ENCODE peak calls at places on chromosomes 16 and 17, in five cellular contexts. D, O, T, J and R are unnamed samples.

GRCh38 chr16:17238285-17239028 is 232.3 kb downstream of the XYLT1 start:
- DNase-seq in T (no peak), J (no peak), D (peak), O (no peak), R (peak)

GRCh38 chr16:89324056-89325010 is 106.8 kb downstream of the ZNF778 start:
- DNase-seq in J (no peak), D (peak), T (peak), O (no peak), R (peak)

GRCh38 chr17:16439303-16439791 is 24.0 kb downstream of the TRPV2 start:
- DNase-seq in T (no peak), D (peak), J (no peak), O (no peak), R (no peak)

GRCh38 chr16:31467151-31467550 is 4.8 kb upstream of the TGFB1I1 start:
- DNase-seq in T (no peak), D (peak), J (no peak), O (no peak), R (peak)

GRCh38 chr16:86294535-86294934 is 215.8 kb upstream of the FOXF1 start:
- DNase-seq in T (no peak), J (no peak), D (no peak), O (no peak), R (no peak)

GRCh38 chr16:80924372-80924978 is 82.2 kb downstream of the CMC2 start:
- DNase-seq in T (peak), O (no peak), J (peak), D (peak), R (peak)

GRCh38 chr17:58316260-58316960 is 12.2 kb downstream of the TSPOAP1 start:
- DNase-seq in J (peak), O (no peak), T (no peak), D (no peak), R (no peak)

GRCh38 chr17:78933959-78934568 is 8.9 kb upstream of the TIMP2 start:
- DNase-seq in D (peak), J (peak), O (peak), T (peak), R (peak)

GRCh38 chr17:65588194-65588808 is 26.9 kb upstream of the AXIN2 start:
- DNase-seq in D (no peak), O (no peak), J (no peak), T (no peak), R (no peak)

GRCh38 chr16:4372315-4372577 is 598 bp downstream of the VASN start:
- DNase-seq in O (no peak), J (no peak), D (no peak), T (no peak), R (no peak)

GRCh38 chr17:68161644-68162428 is 86.0 kb upstream of the AMZ2 start:
- DNase-seq in D (no peak), O (no peak), J (no peak), T (no peak), R (no peak)

GRCh38 chr17:69406906-69407305 is 7.6 kb upstream of the MAP2K6 start:
- DNase-seq in T (peak), O (no peak), D (peak), J (no peak), R (peak)

GRCh38 chr17:50200447-50201225 is 795 bp downstream of the COL1A1 start:
- DNase-seq in D (peak), J (peak), T (peak), O (no peak), R (peak)

GRCh38 chr16:1101133-1101532 is 5.1 kb upstream of the C1QTNF8 start:
- DNase-seq in J (peak), D (no peak), O (no peak), T (no peak), R (no peak)

GRCh38 chr17:15516150-15516549 is 47.1 kb downstream of the TVP23C start:
- DNase-seq in O (no peak), J (no peak), T (peak), D (peak), R (peak)

GRCh38 chr16:89395150-89396142 is 94.9 kb downstream of the ANKRD11 start:
- DNase-seq in D (peak), O (peak), T (peak), J (peak), R (peak)

GRCh38 chr16:57007050-57007449 is 17.7 kb downstream of the NLRC5 start:
- DNase-seq in T (no peak), D (no peak), J (no peak), O (no peak), R (no peak)

GRCh38 chr17:40071720-40072480 is 9.1 kb downstream of the THRA start:
- DNase-seq in T (no peak), D (peak), J (peak), O (no peak), R (no peak)

GRCh38 chr17:33520404-33521032 is 227.4 kb upstream of the ASIC2 start:
- DNase-seq in O (no peak), J (peak), D (peak), T (peak), R (peak)

GRCh38 chr17:45310380-45311324 is 6.2 kb downstream of the MAP3K14 start:
- DNase-seq in T (no peak), D (no peak), O (no peak), J (no peak), R (no peak)

GRCh38 chr17:79082311-79083190 is 7.9 kb downstream of the ENGASE start:
- DNase-seq in J (peak), T (peak), O (no peak), D (peak), R (peak)

GRCh38 chr16:57798953-57799618 is 3.2 kb downstream of the KIFC3 start:
- DNase-seq in D (no peak), T (no peak), J (no peak), O (no peak), R (no peak)

GRCh38 chr16:12539185-12539929 is 264.3 kb downstream of the CPPED1 start:
- DNase-seq in O (peak), D (peak), J (no peak), T (peak), R (peak)

GRCh38 chr16:1428511-1428910 is 2.4 kb upstream of the PERCC1 start:
- DNase-seq in O (no peak), J (peak), T (no peak), D (no peak), R (peak)

GRCh38 chr17:37489197-37490001 is at the start of gene DUSP14:
- DNase-seq in D (peak), T (peak), J (peak), O (no peak), R (peak)

GRCh38 chr16:48334325-48334724 is 50.9 kb downstream of the SIAH1 start:
- DNase-seq in O (no peak), T (no peak), J (no peak), D (no peak), R (no peak)
- TF ChIP-seq CTCF in O (no peak), T (no peak), J (no peak), D (no peak), R (no peak)

DNA sequence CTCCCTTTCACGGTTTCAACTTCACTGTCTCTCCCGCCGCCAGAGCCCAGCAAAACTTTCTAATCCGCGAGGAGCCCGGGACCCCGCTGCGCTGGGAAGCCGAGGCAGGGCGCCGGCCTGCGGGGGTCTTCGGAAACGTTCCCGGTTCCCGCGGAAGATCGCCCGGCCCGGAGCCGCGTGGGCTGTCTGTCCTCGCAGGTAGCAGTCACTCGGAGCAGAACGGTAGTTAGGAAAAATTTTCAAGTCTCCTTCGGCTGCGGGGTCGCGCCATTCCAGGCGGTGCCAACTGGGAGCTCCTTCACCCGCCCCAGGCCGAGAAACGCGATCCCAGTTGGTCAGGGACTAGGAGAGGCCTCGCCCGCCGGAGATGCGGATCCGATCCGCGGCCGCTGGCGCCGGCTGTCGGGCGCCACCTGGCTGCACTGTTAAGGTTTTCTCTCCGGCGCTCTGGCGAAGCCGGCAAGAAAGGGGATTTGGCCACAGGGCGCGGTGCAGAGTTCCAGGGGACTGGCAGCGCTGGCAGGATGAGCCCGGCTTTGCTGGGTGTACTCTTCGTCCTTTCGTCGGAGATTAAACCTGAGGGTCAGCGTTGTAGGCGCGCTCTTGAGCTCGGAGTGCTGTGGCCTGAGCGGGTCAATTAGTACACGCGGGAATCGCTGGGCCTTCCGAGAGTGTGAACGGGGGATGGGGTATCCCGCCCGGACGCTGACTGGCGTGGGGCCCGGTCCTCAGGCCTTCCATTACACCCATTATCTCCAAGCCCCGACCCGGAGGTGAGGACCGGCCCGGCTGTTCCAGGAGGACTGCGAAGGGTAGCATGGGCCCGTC is 135.4 kb downstream of the KCNJ12 start:
- DNase-seq in T (peak), D (peak), O (peak), J (peak), R (peak)
- H3K4me3 ChIP-seq in T (peak), D (peak), O (peak), J (peak), R (peak)

DNA sequence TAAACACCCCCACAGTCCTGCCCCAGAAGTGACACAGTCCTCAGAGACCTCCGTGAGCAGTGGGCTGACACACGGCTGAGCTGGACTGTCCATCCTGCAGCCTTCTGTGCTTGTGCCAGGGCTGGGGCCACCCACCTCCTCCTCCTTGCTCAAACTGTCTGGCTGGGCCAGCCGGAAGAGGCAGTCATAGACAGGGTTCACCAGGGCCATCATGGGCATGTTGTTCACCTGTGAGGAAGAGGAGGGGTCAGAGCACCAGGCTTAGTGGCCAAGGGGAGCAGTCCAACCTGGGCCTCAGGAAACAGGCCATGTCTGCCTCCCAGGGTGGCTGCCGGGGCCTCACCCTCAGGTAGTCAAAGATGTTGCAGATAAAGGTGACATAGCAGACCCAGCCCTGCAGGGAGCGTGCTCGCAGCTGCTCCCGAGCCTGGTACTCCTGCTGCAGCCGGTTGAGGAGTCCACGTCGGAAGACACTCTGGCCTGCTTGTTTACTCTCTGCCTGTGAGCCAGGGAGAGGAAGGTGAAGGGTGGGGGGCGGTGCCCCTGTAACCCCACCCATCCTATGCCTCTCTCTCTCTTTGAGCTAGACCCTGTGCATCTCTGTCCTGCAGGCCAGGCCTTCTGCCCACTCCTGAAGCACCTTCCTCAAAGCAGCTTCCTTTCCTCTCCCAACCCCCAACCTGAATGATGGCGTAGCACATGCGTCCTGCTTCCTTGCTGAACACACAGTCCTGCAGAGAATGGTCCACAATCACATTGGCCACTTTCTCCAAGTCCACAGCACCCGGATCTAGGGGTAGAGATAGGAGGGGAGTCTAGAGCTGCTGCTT is 3.4 kb downstream of the MIF4GD start:
- DNase-seq in T (peak), D (no peak), O (no peak), J (peak), R (no peak)
- TF ChIP-seq CTCF in T (peak), D (no peak), O (no peak), J (peak), R (no peak)

GRCh38 chr17:80727409-80727755 is 182.7 kb downstream of the RPTOR start:
- DNase-seq in J (no peak), T (no peak), O (no peak), D (no peak), R (no peak)
- H3K4me3 ChIP-seq in J (no peak), T (no peak), O (no peak), D (no peak), R (no peak)

DNA sequence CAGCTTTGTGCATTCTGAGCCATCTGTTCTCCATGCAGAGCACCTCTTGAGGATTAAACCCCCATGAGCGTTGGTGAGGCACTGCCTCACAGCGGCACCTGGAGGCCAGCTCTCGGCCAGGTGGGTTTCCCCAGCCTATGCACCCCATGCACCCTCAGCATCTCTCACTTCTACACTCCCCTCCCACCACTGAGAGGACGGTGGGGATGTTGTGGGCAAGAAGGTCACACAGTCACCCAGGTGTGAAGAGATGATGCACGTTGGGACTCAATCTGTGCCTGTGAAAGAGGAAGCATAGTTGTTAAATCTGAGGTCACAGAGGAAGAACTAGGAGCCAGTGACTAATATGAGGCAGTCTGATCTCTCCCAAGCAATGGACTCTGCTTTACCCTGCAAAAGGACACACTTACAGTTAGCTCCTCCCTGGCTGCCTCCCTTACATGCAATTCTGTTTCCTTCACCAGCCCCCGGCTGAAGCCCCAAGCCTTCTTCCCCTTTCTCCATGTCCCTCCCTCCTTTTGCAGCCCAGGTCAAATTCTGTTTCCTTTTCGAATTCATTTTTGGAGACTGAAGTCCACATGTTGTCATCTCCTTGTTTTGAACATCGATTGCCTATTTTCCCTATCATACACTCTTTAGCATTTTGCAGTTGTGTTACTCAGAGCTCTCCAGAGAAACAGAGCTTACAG is 58.5 kb downstream of the HS3ST3B1 start:
- DNase-seq in J (no peak), O (no peak), D (no peak), T (no peak), R (no peak)
- TF ChIP-seq CTCF in J (no peak), O (no peak), D (no peak), T (no peak), R (no peak)

GRCh38 chr16:75262104-75262799 is 10.8 kb upstream of the BCAR1 start:
- DNase-seq in T (no peak), D (no peak), J (no peak), O (no peak), R (peak)

GRCh38 chr16:75263963-75264445 is 12.6 kb upstream of the BCAR1 start:
- DNase-seq in D (no peak), J (no peak), T (no peak), O (no peak), R (peak)

GRCh38 chr16:75264531-75264998 is 13.1 kb upstream of the BCAR1 start:
- DNase-seq in T (no peak), J (no peak), O (no peak), D (peak), R (peak)

GRCh38 chr16:75262800-75263127 is 11.3 kb upstream of the BCAR1 start:
- DNase-seq in J (no peak), D (no peak), O (no peak), T (no peak), R (no peak)

DNA sequence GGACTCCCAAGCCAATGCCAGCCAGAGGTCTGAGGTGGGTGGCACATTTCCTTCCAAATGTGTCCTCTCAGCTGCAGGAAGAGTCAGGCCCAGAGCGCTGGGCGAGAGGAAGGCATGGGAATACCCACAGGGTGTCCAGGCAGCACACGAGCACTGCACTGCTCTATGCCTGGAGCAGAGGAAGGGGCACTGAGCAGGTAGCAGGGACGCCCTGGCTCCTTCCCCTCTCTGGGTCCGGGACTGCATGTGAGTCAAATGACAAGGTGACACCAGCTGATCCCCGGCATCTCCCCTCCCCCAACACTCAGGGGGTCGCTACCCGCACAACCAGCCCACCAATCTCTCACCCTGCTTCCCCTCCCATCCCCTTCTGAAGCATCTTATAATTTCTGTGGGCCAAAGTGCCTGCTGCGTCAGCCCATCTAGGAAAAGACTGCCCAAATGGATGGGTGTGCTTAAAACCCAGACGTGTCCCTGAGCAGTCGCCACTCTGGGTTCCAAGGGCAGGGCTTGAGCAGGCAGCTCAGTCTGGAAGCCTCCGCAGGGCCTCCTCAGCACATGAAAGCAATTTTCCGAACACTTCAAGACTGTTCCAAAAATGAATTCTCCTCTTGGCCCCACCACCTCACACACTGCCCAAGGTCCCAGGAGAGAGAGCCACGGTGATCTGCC is 12.0 kb upstream of the BCAR1 start:
- DNase-seq in J (no peak), T (no peak), O (no peak), D (no peak), R (no peak)
- H3K4me3 ChIP-seq in J (no peak), T (no peak), O (no peak), D (peak), R (peak)